ENCODE peak calls at places on chromosome 2, in four cellular contexts. A, V, O and F are unnamed samples.
A peak's percentile ranks its signal among the peaks of the same experiment; 100 is the strongest.

GRCh38 chr2:151999058-151999457 is 99.8 kb downstream of the CACNB4 start:
- DNase-seq in O (peak; percentile 32), A (no peak), V (peak; percentile 34), F (peak; percentile 26)

GRCh38 chr2:86413296-86414085 is 27.7 kb upstream of the KDM3A start:
- DNase-seq in O (no peak), V (no peak), A (no peak), F (no peak)

GRCh38 chr2:188217266-188217665 is 74.4 kb upstream of the GULP1 start:
- DNase-seq in A (no peak), O (no peak), V (no peak), F (no peak)

GRCh38 chr2:96574364-96574763 is 37.8 kb downstream of the ARID5A start:
- DNase-seq in O (no peak), V (no peak), A (no peak), F (no peak)

GRCh38 chr2:11248-11941 is 34.9 kb downstream of the FAM110C start:
- DNase-seq in A (peak; percentile 69), O (peak; percentile 4), V (peak; percentile 22), F (no peak)

GRCh38 chr2:141062443-141062842 is 1068.4 kb downstream of the LRP1B start:
- DNase-seq in A (no peak), O (peak; percentile 26), V (no peak), F (no peak)

GRCh38 chr2:232162191-232162590 is 200.7 kb downstream of the DIS3L2 start:
- DNase-seq in A (no peak), V (peak; percentile 39), O (peak; percentile 69), F (no peak)

GRCh38 chr2:167052825-167053224 is 164.5 kb downstream of the XIRP2 start:
- DNase-seq in O (peak; percentile 68), V (peak; percentile 84), A (no peak), F (no peak)

GRCh38 chr2:10948165-10948564 is 36.4 kb downstream of the KCNF1 start:
- DNase-seq in O (no peak), A (no peak), V (no peak), F (no peak)

GRCh38 chr2:185108588-185108987 is 510.3 kb downstream of the ZNF804A start:
- DNase-seq in O (no peak), V (no peak), A (no peak), F (no peak)

GRCh38 chr2:191155608-191156071 is 4.8 kb upstream of the STAT4 start:
- DNase-seq in O (peak; percentile 56), A (no peak), V (peak; percentile 70), F (no peak)

GRCh38 chr2:239575931-239576445 is 175.2 kb upstream of the HDAC4 start:
- DNase-seq in A (no peak), O (no peak), V (no peak), F (no peak)

GRCh38 chr2:127024769-127025356 is 82.1 kb downstream of the BIN1 start:
- DNase-seq in O (peak; percentile 54), A (no peak), V (peak; percentile 40), F (peak; percentile 54)

GRCh38 chr2:200086911-200087310 is 131.5 kb downstream of the MAIP1 start:
- DNase-seq in V (no peak), A (no peak), O (no peak), F (no peak)

GRCh38 chr2:20991031-20991430 is 52.8 kb downstream of the APOB start:
- DNase-seq in V (no peak), O (no peak), A (no peak), F (no peak)

GRCh38 chr2:193141-193552 is 70.7 kb downstream of the SH3YL1 start:
- DNase-seq in V (peak; percentile 2), O (peak; percentile 3), A (no peak), F (no peak)

GRCh38 chr2:96105152-96105915 is 11.0 kb downstream of the ADRA2B start:
- DNase-seq in A (no peak), V (no peak), O (no peak), F (no peak)

GRCh38 chr2:176494949-176495353 is 225.7 kb downstream of the MTX2 start:
- DNase-seq in A (no peak), O (no peak), V (no peak), F (no peak)

GRCh38 chr2:26720322-26721166 is 28.0 kb downstream of the KCNK3 start:
- DNase-seq in A (peak; percentile 68), V (peak; percentile 82), O (peak; percentile 81), F (no peak)

GRCh38 chr2:113185643-113186315 is 12.0 kb downstream of the PSD4 start:
- DNase-seq in V (no peak), O (no peak), A (no peak), F (no peak)

GRCh38 chr2:86027913-86028762 is 77.5 kb downstream of the POLR1A start:
- DNase-seq in A (no peak), O (no peak), V (no peak), F (no peak)

GRCh38 chr2:179790235-179790895 is 71.0 kb downstream of the ZNF385B start:
- DNase-seq in O (no peak), A (no peak), V (no peak), F (no peak)

GRCh38 chr2:15601681-15602080 is 10.0 kb downstream of the DDX1 start:
- DNase-seq in O (no peak), V (no peak), A (no peak), F (no peak)

GRCh38 chr2:42714686-42715085 is 49.2 kb downstream of the OXER1 start:
- DNase-seq in O (no peak), A (no peak), V (no peak), F (no peak)

GRCh38 chr2:42238644-42239288 is 69.6 kb downstream of the EML4 start:
- DNase-seq in A (no peak), O (no peak), V (no peak), F (no peak)

GRCh38 chr2:48248251-48248933 is 281.6 kb upstream of the STON1 start:
- DNase-seq in V (peak; percentile 94), A (no peak), O (peak; percentile 93), F (no peak)

GRCh38 chr2:201185863-201186262 is 2.9 kb downstream of the CASP10 start:
- DNase-seq in A (no peak), O (no peak), V (no peak), F (no peak)

GRCh38 chr2:242011516-242011915 is 142.0 kb downstream of the RTP5 start:
- DNase-seq in O (no peak), A (peak; percentile 47), V (no peak), F (no peak)

GRCh38 chr2:28567076-28567471 is 71.2 kb downstream of the PLB1 start:
- DNase-seq in V (no peak), O (no peak), A (no peak), F (peak; percentile 64)

GRCh38 chr2:187011206-187011605 is 162.2 kb upstream of the ZSWIM2 start:
- DNase-seq in O (no peak), V (no peak), A (no peak), F (no peak)

GRCh38 chr2:118539290-118539689 is 308.2 kb downstream of the EN1 start:
- DNase-seq in O (peak; percentile 44), A (no peak), V (peak; percentile 34), F (no peak)

GRCh38 chr2:127146071-127146725 is 39.2 kb upstream of the BIN1 start:
- DNase-seq in V (no peak), A (no peak), O (no peak), F (no peak)

GRCh38 chr2:46550686-46551404 is 71.5 kb downstream of the TMEM247 start:
- DNase-seq in O (no peak), V (no peak), A (no peak), F (no peak)

GRCh38 chr2:37652199-37652640 is 19.2 kb downstream of the CDC42EP3 start:
- DNase-seq in V (peak; percentile 97), O (peak; percentile 97), A (no peak), F (no peak)

GRCh38 chr2:2698182-2699116 is 367.4 kb upstream of the MYT1L start:
- DNase-seq in V (no peak), O (no peak), A (no peak), F (no peak)

DNA sequence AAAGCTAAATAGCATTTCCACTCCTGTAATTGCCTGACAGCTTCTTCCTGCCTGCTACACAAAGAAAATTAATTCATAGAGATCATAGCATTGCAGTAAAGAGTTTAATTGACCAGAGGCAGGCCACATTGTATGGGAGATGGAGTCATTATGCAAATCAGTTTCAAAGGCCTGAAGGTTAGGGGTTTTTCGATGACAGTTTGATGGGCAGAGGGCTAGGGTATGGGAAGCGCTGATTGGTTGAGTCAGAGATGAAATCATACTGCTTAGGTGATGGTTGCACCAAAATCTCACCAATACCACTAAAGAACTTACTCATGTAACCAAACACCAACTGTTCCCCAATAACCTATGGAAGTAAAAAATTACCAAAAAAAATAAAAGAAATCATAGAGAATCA is 599.0 kb downstream of the NUP35 start:
- DNase-seq in O (no peak), A (no peak), V (no peak), F (no peak)
- H3K27ac ChIP-seq in O (no peak overlapping the region), A (no peak overlapping the region), V (no peak overlapping the region), F (no peak overlapping the region)

DNA sequence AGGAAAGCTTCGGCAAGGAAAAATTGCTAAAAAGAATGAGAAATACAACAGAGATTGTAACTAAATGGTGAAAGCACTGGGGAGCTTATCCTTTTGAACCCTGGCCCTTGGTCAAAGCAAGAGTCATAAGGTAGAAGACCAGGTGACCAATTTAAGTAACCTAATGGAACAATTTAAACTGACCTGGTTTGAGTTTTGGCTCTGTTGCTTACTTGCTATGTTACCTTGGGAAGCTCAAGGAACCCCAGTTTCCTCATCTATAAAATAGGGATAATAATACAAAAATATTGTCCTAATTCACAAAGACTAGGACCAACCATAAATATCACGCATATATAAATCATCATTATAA is 48.6 kb downstream of the NHEJ1 start:
- DNase-seq in V (no peak), A (no peak), O (no peak), F (no peak)
- H3K27ac ChIP-seq in V (no peak overlapping the region), A (no peak overlapping the region), O (no peak overlapping the region), F (no peak overlapping the region)

GRCh38 chr2:66562337-66562685 is 127.4 kb downstream of the MEIS1 start:
- DNase-seq in V (no peak), O (no peak), A (no peak), F (no peak)
- H3K27ac ChIP-seq in V (no peak overlapping the region), O (no peak overlapping the region), A (no peak overlapping the region), F (no peak overlapping the region)

GRCh38 chr2:178193496-178193822 is 853 bp upstream of the OSBPL6 start:
- DNase-seq in V (peak; percentile 4), O (no peak), A (peak; percentile 58), F (no peak)
- H3K27ac ChIP-seq in V (no peak overlapping the region), O (peak overlapping the region; percentile 62), A (peak overlapping the region; percentile 89), F (peak overlapping the region; percentile 59)

GRCh38 chr2:19348692-19349091 is 9.7 kb downstream of the OSR1 start:
- DNase-seq in A (no peak), V (no peak), O (no peak), F (no peak)

GRCh38 chr2:19347619-19348562 is 10.5 kb downstream of the OSR1 start:
- DNase-seq in O (peak; percentile 97), V (peak; percentile 98), A (peak; percentile 97), F (peak; percentile 93)

GRCh38 chr2:19350678-19351401 is 7.6 kb downstream of the OSR1 start:
- DNase-seq in V (no peak), A (no peak), O (no peak), F (no peak)

GRCh38 chr2:19349911-19350677 is 8.3 kb downstream of the OSR1 start:
- DNase-seq in A (no peak), V (no peak), O (peak; percentile 68), F (peak; percentile 50)

GRCh38 chr2:19346983-19347618 is 11.3 kb downstream of the OSR1 start:
- DNase-seq in O (no peak), V (no peak), A (no peak), F (no peak)
- H3K27ac ChIP-seq in O (peak overlapping the region; percentile 96), V (peak overlapping the region; percentile 97), A (peak overlapping the region; percentile 87), F (peak overlapping the region; percentile 92)

DNA sequence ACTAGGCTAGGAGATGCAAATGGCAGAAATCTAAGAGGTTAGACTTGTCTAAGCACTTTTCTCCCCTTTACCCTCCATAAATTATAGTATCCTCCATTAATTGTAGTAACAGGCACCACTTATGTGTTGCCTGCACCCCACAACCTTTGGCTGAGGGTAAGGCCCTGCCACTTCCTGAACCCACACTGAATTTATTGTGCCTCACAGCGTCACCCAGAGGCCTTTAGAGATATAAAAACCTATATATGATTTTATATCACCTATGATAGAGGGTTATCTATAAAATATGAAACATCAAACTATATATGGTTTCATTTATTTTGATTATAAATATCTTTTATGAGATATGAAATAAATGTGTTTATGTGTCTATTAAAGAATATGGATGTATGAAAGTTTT is 2.6 kb downstream of the UGT1A9 start:
- DNase-seq in A (no peak), V (no peak), O (no peak), F (no peak)
- H3K27ac ChIP-seq in A (no peak overlapping the region), V (no peak overlapping the region), O (no peak overlapping the region), F (no peak overlapping the region)